ENCODE peak calls at places on chromosome X, in five cellular contexts. B, F, M, U and T are unnamed samples.

GRCh38 chrX:2928583-2929434 is at the start of gene ARSD:
- DNase-seq in M (peak; percentile 10), F (no peak), U (peak; percentile 89), B (peak; percentile 95), T (peak; percentile 94)

GRCh38 chrX:143462696-143463095 is 54.6 kb downstream of the SPANXN3 start:
- DNase-seq in B (no peak), F (no peak), U (no peak), M (no peak), T (no peak)

GRCh38 chrX:16970977-16971376 is 24.5 kb downstream of the REPS2 start:
- DNase-seq in U (peak; percentile 68), B (no peak), M (no peak), F (no peak), T (no peak)

GRCh38 chrX:150361070-150361776 is 1.9 kb upstream of the MAMLD1 start:
- DNase-seq in B (no peak), M (no peak), U (peak; percentile 24), F (no peak), T (peak; percentile 22)

GRCh38 chrX:111100191-111100590 is 4.2 kb downstream of the PAK3 start:
- DNase-seq in F (peak; percentile 55), B (no peak), U (peak; percentile 34), M (no peak), T (peak; percentile 10)

GRCh38 chrX:47743504-47743903 is 84.5 kb upstream of the UXT start:
- DNase-seq in B (no peak), U (peak; percentile 50), M (no peak), F (no peak), T (no peak)

GRCh38 chrX:13816899-13817298 is at the start of gene GPM6B:
- DNase-seq in M (no peak), F (peak; percentile 54), B (no peak), U (no peak), T (no peak)

GRCh38 chrX:13770013-13770412 is 35.5 kb downstream of the OFD1 start:
- DNase-seq in F (no peak), U (no peak), M (no peak), B (no peak), T (no peak)

GRCh38 chrX:12973561-12974216 is 1.2 kb upstream of the TMSB4X start:
- DNase-seq in U (no peak), B (peak; percentile 50), F (no peak), M (no peak), T (no peak)

GRCh38 chrX:150329282-150329681 is 33.8 kb upstream of the MAMLD1 start:
- DNase-seq in M (no peak), F (no peak), U (no peak), B (no peak), T (no peak)

GRCh38 chrX:129843209-129843458 is 552 bp downstream of the ZDHHC9 start:
- DNase-seq in M (no peak), F (no peak), U (no peak), B (no peak), T (no peak)

GRCh38 chrX:130118396-130118795 is 8.1 kb upstream of the ELF4 start:
- DNase-seq in F (no peak), M (no peak), B (no peak), U (peak; percentile 88), T (no peak)

GRCh38 chrX:71615056-71615455 is 3.3 kb downstream of the CXCR3 start:
- DNase-seq in U (no peak), M (no peak), B (no peak), F (no peak), T (no peak)

GRCh38 chrX:76555816-76556215 is 128.3 kb downstream of the MAGEE1 start:
- DNase-seq in B (no peak), F (peak; percentile 28), U (peak; percentile 46), M (no peak), T (no peak)

GRCh38 chrX:131762802-131763234 is 218.9 kb downstream of the OR13H1 start:
- DNase-seq in M (peak; percentile 83), F (no peak), B (peak; percentile 48), U (no peak), T (peak; percentile 61)

GRCh38 chrX:17046478-17047097 is 100.1 kb downstream of the REPS2 start:
- DNase-seq in B (peak; percentile 73), U (peak; percentile 81), F (peak; percentile 81), M (peak; percentile 33), T (peak; percentile 67)

GRCh38 chrX:103233263-103233662 is 18.4 kb downstream of the BEX4 start:
- DNase-seq in F (no peak), M (no peak), U (no peak), B (no peak), T (no peak)

GRCh38 chrX:47413179-47413594 is 42.8 kb downstream of the ZNF157 start:
- DNase-seq in F (no peak), M (no peak), U (no peak), B (no peak), T (no peak)

GRCh38 chrX:18353931-18354368 is 538 bp downstream of the SCML2 start:
- DNase-seq in B (no peak), U (no peak), M (no peak), F (peak; percentile 21), T (peak; percentile 8)

GRCh38 chrX:114615765-114616164 is 31.9 kb downstream of the HTR2C start:
- DNase-seq in F (no peak), B (no peak), M (no peak), U (no peak), T (no peak)

GRCh38 chrX:21374994-21375794 is 976 bp downstream of the CNKSR2 start:
- DNase-seq in F (peak; percentile 30), M (no peak), B (no peak), U (no peak), T (no peak)

GRCh38 chrX:139640259-139640658 is 67.7 kb downstream of the MCF2 start:
- DNase-seq in F (no peak), M (no peak), U (no peak), B (no peak), T (no peak)

GRCh38 chrX:154082396-154083133 is 15.0 kb downstream of the MECP2 start:
- DNase-seq in B (no peak), F (no peak), M (no peak), U (peak; percentile 65), T (no peak)

GRCh38 chrX:154712781-154713391 is 38.0 kb downstream of the GAB3 start:
- DNase-seq in F (no peak), M (no peak), U (peak; percentile 63), B (no peak), T (no peak)

GRCh38 chrX:128396601-128397000 is 344.4 kb upstream of the ACTRT1 start:
- DNase-seq in U (no peak), B (no peak), F (no peak), M (no peak), T (no peak)

GRCh38 chrX:283115-283845 is 2.1 kb downstream of the PLCXD1 start:
- DNase-seq in M (no peak), F (no peak), B (peak; percentile 90), U (peak; percentile 87), T (peak; percentile 92)

GRCh38 chrX:12702509-12703091 is 88.6 kb upstream of the PRPS2 start:
- DNase-seq in F (no peak), B (no peak), U (peak; percentile 7), M (no peak), T (no peak)

GRCh38 chrX:43817454-43817853 is 64.8 kb downstream of the MAOB start:
- DNase-seq in U (no peak), F (no peak), B (no peak), M (no peak), T (no peak)

GRCh38 chrX:23436875-23437274 is 102.2 kb downstream of the PTCHD1 start:
- DNase-seq in F (no peak), B (no peak), U (no peak), M (no peak), T (no peak)

GRCh38 chrX:52346462-52347165 is 22.2 kb upstream of the XAGE2 start:
- DNase-seq in U (no peak), M (peak; percentile 69), B (no peak), F (no peak), T (no peak)

GRCh38 chrX:39866229-39866628 is 231.5 kb downstream of the BCOR start:
- DNase-seq in M (no peak), B (no peak), F (no peak), U (no peak), T (no peak)

GRCh38 chrX:134573683-134574035 is 84.6 kb downstream of the PLAC1 start:
- DNase-seq in U (no peak), B (no peak), M (no peak), F (no peak), T (no peak)

GRCh38 chrX:122777766-122778165 is 406.3 kb upstream of the GRIA3 start:
- DNase-seq in M (no peak), F (no peak), U (no peak), B (no peak), T (no peak)

GRCh38 chrX:48465336-48465933 is 4.6 kb downstream of the SLC38A5 start:
- DNase-seq in M (no peak), F (no peak), B (no peak), U (peak; percentile 79), T (no peak)

GRCh38 chrX:41481264-41482109 is 34.3 kb downstream of the NYX start:
- DNase-seq in U (no peak), F (no peak), M (no peak), B (no peak), T (no peak)